ENCODE peak calls at places on chromosomes 4 and X, in four cellular contexts. One of them, this sample, is unnamed.

GRCh38 chr4:14621731-14622459 is 380.4 kb upstream of the CPEB2 start:
- DNase-seq in IMR-90: no peak
- DNase-seq in HepG2: no peak
- DNase-seq in HCT116: no peak
- DNase-seq in this sample: no peak

GRCh38 chr4:166421556-166422156 is 548.6 kb downstream of the TLL1 start:
- DNase-seq in IMR-90: peak
- DNase-seq in HepG2: no peak
- DNase-seq in HCT116: no peak
- DNase-seq in this sample: no peak

GRCh38 chr4:159677521-159677920 is 574.6 kb downstream of the RAPGEF2 start:
- DNase-seq in IMR-90: no peak
- DNase-seq in HepG2: no peak
- DNase-seq in HCT116: no peak
- DNase-seq in this sample: no peak

GRCh38 chr4:48602222-48602621 is 112.2 kb downstream of the ZAR1 start:
- DNase-seq in IMR-90: peak
- DNase-seq in HepG2: no peak
- DNase-seq in HCT116: no peak
- DNase-seq in this sample: no peak

GRCh38 chrX:28966335-28966734 is 379.1 kb downstream of the IL1RAPL1 start:
- DNase-seq in IMR-90: peak
- DNase-seq in HepG2: no peak
- DNase-seq in HCT116: no peak
- DNase-seq in this sample: no peak

GRCh38 chrX:12791253-12792228 is at the start of gene PRPS2:
- DNase-seq in IMR-90: peak
- DNase-seq in HepG2: peak
- DNase-seq in HCT116: no peak
- DNase-seq in this sample: no peak

GRCh38 chr4:80989921-80990544 is 40.5 kb upstream of the BMP3 start:
- DNase-seq in IMR-90: peak
- DNase-seq in HepG2: peak
- DNase-seq in HCT116: peak
- DNase-seq in this sample: peak

GRCh38 chrX:64850371-64851082 is 125.7 kb downstream of the ZC4H2 start:
- DNase-seq in IMR-90: no peak
- DNase-seq in HepG2: no peak
- DNase-seq in HCT116: no peak
- DNase-seq in this sample: no peak

GRCh38 chr4:72357908-72358307 is 211.1 kb downstream of the ADAMTS3 start:
- DNase-seq in IMR-90: no peak
- DNase-seq in HepG2: no peak
- DNase-seq in HCT116: no peak
- DNase-seq in this sample: no peak

GRCh38 chrX:149903889-149904748 is 23.1 kb downstream of the MAGEA8 start:
- DNase-seq in IMR-90: peak
- DNase-seq in HepG2: peak
- DNase-seq in HCT116: no peak
- DNase-seq in this sample: no peak
- TF ChIP-seq RAD21 in IMR-90: no peak
- TF ChIP-seq RAD21 in HepG2: no peak
- TF ChIP-seq RAD21 in HCT116: no peak
- TF ChIP-seq RAD21 in this sample: no peak

DNA sequence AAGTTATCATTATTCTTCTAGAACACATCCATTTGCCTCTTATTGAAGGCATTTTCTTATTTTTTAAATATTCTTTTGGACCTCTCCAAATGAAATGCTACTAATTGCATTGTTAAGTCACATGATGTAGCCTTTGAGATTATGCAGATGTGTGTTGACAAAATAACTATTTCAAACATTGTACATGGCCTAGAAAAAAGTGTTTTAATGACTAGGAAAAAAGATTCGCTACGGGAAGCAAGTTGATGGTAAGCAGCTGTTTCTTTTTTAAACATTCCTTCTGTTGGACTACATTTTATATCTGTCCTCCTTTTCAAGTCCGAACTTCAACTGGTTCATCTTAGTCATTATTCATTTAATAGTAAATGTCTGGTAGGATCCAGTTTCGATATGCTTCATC is 34.3 kb upstream of the GUCY1A1 start:
- DNase-seq in IMR-90: no peak
- DNase-seq in HepG2: no peak
- DNase-seq in HCT116: no peak
- DNase-seq in this sample: no peak
- TF ChIP-seq RAD21 in IMR-90: no peak
- TF ChIP-seq RAD21 in HepG2: no peak
- TF ChIP-seq RAD21 in HCT116: no peak
- TF ChIP-seq RAD21 in this sample: no peak

DNA sequence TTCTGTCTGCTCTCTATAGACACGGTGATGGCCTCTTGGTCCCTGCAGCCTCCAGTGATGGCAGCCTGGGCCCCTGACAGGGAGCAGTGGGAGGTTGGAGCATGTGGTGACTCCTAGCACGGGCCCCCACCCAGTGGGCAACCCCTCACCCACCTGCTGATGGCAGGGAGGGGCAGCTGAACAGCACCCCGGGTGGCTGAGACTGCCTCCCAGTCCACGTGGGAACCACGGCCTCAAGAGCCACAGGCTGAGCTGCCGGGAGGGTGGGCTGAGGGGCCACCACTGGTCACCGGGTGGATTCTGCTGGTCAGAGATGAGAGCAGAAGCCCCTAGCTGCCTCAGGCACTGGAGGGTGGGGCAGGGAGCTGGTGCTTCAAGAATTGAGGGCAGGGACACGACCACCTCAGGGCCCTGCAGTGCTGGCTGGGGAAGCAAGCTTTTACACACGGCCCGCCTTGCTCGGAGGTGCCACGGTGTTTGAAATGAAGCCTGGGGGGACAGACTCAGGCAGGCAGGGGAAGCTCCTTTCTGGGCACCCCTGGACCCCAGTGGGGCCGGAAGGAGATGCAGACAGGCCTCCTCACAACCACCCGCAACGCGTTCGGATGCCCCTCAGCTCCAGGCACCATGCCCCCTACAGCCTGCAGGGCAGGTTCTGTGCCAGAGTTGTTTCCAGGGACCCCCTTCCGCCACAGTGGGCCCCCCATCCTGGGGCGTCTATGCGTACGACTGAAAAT is 6.3 kb upstream of the HAUS3 start:
- DNase-seq in IMR-90: no peak
- DNase-seq in HepG2: no peak
- DNase-seq in HCT116: no peak
- DNase-seq in this sample: no peak
- TF ChIP-seq RAD21 in IMR-90: no peak
- TF ChIP-seq RAD21 in HepG2: no peak
- TF ChIP-seq RAD21 in HCT116: no peak
- TF ChIP-seq RAD21 in this sample: no peak

GRCh38 chrX:10079155-10079711 is 77.5 kb upstream of the CLCN4 start:
- DNase-seq in IMR-90: peak
- DNase-seq in HepG2: peak
- DNase-seq in HCT116: no peak
- DNase-seq in this sample: no peak
- TF ChIP-seq RAD21 in IMR-90: no peak
- TF ChIP-seq RAD21 in HepG2: no peak
- TF ChIP-seq RAD21 in HCT116: no peak
- TF ChIP-seq RAD21 in this sample: no peak

GRCh38 chr4:66016240-66016639 is 346.0 kb upstream of the EPHA5 start:
- DNase-seq in IMR-90: no peak
- DNase-seq in HepG2: peak
- DNase-seq in HCT116: no peak
- DNase-seq in this sample: no peak

GRCh38 chr4:66017671-66018070 is 347.4 kb upstream of the EPHA5 start:
- DNase-seq in IMR-90: no peak
- DNase-seq in HepG2: no peak
- DNase-seq in HCT116: no peak
- DNase-seq in this sample: no peak

DNA sequence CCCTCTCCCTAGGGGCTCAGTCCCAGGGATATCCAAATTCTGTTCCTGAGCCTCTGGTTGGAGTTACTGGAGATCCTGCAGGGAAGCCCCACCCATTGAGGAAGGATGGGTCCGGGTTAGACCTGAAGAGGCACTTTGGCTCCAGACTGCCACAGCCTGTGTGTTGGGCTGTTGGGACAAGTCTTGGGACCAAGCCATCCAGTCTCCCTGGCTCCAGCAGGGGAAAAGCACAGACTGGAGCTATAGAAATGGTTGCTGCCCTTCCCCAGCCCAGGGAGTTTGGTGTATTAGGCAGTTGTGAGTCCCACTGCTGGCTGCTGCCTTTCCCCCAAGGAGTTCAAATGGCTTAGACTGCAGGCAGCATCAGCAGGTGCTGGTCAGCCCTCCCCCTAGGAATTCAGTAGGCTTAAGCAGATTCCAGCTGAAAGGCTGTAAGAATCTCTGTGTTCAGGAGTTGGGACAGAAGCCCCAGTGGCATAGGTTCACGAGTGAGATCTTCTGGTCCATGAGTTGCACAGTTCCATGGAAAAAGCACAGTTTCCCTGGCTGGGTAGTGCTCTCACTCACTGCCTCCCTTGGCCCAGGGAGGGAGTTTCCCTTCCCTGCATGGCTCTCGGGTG is 344.0 kb upstream of the EPHA5 start:
- DNase-seq in IMR-90: no peak
- DNase-seq in HepG2: peak
- DNase-seq in HCT116: no peak
- DNase-seq in this sample: peak
- TF ChIP-seq RAD21 in IMR-90: no peak
- TF ChIP-seq RAD21 in HepG2: no peak
- TF ChIP-seq RAD21 in HCT116: no peak
- TF ChIP-seq RAD21 in this sample: no peak

GRCh38 chr4:29082684-29083083 is 1637.5 kb upstream of the PCDH7 start:
- DNase-seq in IMR-90: no peak
- DNase-seq in HepG2: no peak
- DNase-seq in HCT116: no peak
- DNase-seq in this sample: no peak

GRCh38 chr4:29085748-29086147 is 1634.4 kb upstream of the PCDH7 start:
- DNase-seq in IMR-90: no peak
- DNase-seq in HepG2: no peak
- DNase-seq in HCT116: no peak
- DNase-seq in this sample: no peak

GRCh38 chr4:29079260-29079659 is 1640.9 kb upstream of the PCDH7 start:
- DNase-seq in IMR-90: no peak
- DNase-seq in HepG2: no peak
- DNase-seq in HCT116: no peak
- DNase-seq in this sample: no peak

GRCh38 chr4:29081230-29081955 is 1638.8 kb upstream of the PCDH7 start:
- DNase-seq in IMR-90: peak
- DNase-seq in HepG2: no peak
- DNase-seq in HCT116: peak
- DNase-seq in this sample: no peak
- TF ChIP-seq RAD21 in IMR-90: peak
- TF ChIP-seq RAD21 in HepG2: no peak
- TF ChIP-seq RAD21 in HCT116: peak
- TF ChIP-seq RAD21 in this sample: peak

GRCh38 chr4:139227729-139228404 is 50.8 kb upstream of the ELF2 start:
- DNase-seq in IMR-90: no peak
- DNase-seq in HepG2: peak
- DNase-seq in HCT116: peak
- DNase-seq in this sample: no peak
- TF ChIP-seq RAD21 in IMR-90: no peak
- TF ChIP-seq RAD21 in HepG2: no peak
- TF ChIP-seq RAD21 in HCT116: peak
- TF ChIP-seq RAD21 in this sample: peak

DNA sequence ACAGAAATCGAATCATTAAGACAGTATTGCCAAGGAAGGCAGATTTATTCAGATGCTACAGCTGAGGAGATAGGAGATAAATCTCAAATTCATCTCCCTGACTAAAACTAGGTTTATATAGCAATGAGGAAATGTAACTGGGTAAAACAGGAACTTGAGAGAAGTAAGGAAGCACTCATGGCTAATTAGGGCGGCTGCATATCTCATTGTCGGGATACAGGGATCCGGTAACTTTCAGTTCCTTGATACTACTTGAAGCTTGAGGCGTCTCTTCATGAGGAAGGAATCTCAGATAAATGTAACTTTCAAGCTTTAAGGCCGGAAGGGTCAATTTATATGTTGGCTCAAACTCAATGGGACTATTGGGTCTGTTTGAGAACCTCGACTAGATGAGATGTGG is 129.2 kb upstream of the WDR1 start:
- DNase-seq in IMR-90: no peak
- DNase-seq in HepG2: no peak
- DNase-seq in HCT116: no peak
- DNase-seq in this sample: no peak
- TF ChIP-seq RAD21 in IMR-90: no peak
- TF ChIP-seq RAD21 in HepG2: no peak
- TF ChIP-seq RAD21 in HCT116: no peak
- TF ChIP-seq RAD21 in this sample: no peak

This sample was measured in H1.